ENCODE peak calls at places on chromosome 19, in four cellular contexts. K is aorta, G is NCI-H1105, W is GM18507. J is an unnamed sample.

GRCh38 chr19:44111910-44112463 is 1.2 kb upstream of the ZNF225 start:
- DNase-seq in K (no peak), G (no peak), W (no peak), J (no peak)

GRCh38 chr19:10403137-10404021 is at the start of gene CDC37:
- DNase-seq in K (peak), G (peak), W (peak), J (peak)

GRCh38 chr19:14577264-14577663 is 5.4 kb upstream of the NDUFB7 start:
- DNase-seq in K (no peak), G (no peak), W (no peak), J (no peak)

GRCh38 chr19:32269831-32270230 is 75.6 kb upstream of the ZNF507 start:
- DNase-seq in K (no peak), G (no peak), W (no peak), J (no peak)

GRCh38 chr19:16518061-16518460 is 21.9 kb downstream of the C19orf44 start:
- DNase-seq in K (no peak), G (no peak), W (no peak), J (no peak)

GRCh38 chr19:4482721-4483120 is 10.6 kb downstream of the HDGFL2 start:
- DNase-seq in K (no peak), G (no peak), W (no peak), J (no peak)

GRCh38 chr19:2274937-2275535 is 6.9 kb downstream of the PEAK3 start:
- DNase-seq in K (peak), G (peak), W (no peak), J (no peak)

GRCh38 chr19:55346725-55347441 is 7.2 kb downstream of the KMT5C start:
- DNase-seq in K (no peak), G (no peak), W (no peak), J (no peak)

GRCh38 chr19:4081441-4082129 is 14.9 kb upstream of the ZBTB7A start:
- DNase-seq in K (no peak), G (no peak), W (no peak), J (no peak)

GRCh38 chr19:15296841-15297415 is 35.4 kb downstream of the BRD4 start:
- DNase-seq in K (no peak), G (no peak), W (no peak), J (no peak)

GRCh38 chr19:30856376-30856775 is 484.2 kb downstream of the ZNF536 start:
- DNase-seq in K (no peak), G (no peak), W (no peak), J (no peak)

GRCh38 chr19:7862413-7862951 is 11.7 kb downstream of the PRR36 start:
- DNase-seq in K (no peak), G (peak), W (peak), J (no peak)

GRCh38 chr19:38745316-38745715 is 1.0 kb upstream of the CAPN12 start:
- DNase-seq in K (no peak), G (no peak), W (no peak), J (no peak)

GRCh38 chr19:9865732-9866627 is 30.9 kb downstream of the PIN1 start:
- DNase-seq in K (no peak), G (no peak), W (no peak), J (no peak)

GRCh38 chr19:38401148-38401547 is 1.7 kb upstream of the FAM98C start:
- DNase-seq in K (no peak), G (no peak), W (no peak), J (no peak)

GRCh38 chr19:35346193-35347052 is 1.3 kb upstream of the FFAR1 start:
- DNase-seq in K (peak), G (peak), W (no peak), J (peak)

GRCh38 chr19:54418030-54418929 is 3.0 kb downstream of the TTYH1 start:
- DNase-seq in K (peak), G (no peak), W (no peak), J (no peak)

GRCh38 chr19:29806098-29806866 is 5.5 kb upstream of the CCNE1 start:
- DNase-seq in K (peak), G (no peak), W (no peak), J (no peak)

GRCh38 chr19:48085904-48086864 is 24.4 kb downstream of the PLA2G4C start:
- DNase-seq in K (peak), G (no peak), W (no peak), J (no peak)

GRCh38 chr19:8396563-8397203 is 6.5 kb downstream of the RAB11B start:
- DNase-seq in K (peak), G (no peak), W (peak), J (peak)

GRCh38 chr19:9566729-9567128 is 17.6 kb downstream of the ZNF121 start:
- DNase-seq in K (no peak), G (no peak), W (no peak), J (no peak)

GRCh38 chr19:38251564-38252051 is 4.6 kb downstream of the PPP1R14A start:
- DNase-seq in K (peak), G (no peak), W (no peak), J (no peak)

GRCh38 chr19:11479090-11479469 is 1.8 kb downstream of the ELAVL3 start:
- DNase-seq in K (no peak), G (no peak), W (no peak), J (no peak)

GRCh38 chr19:30313353-30313750 is 58.8 kb upstream of the ZNF536 start:
- DNase-seq in K (no peak), G (no peak), W (no peak), J (no peak)

GRCh38 chr19:2176336-2176994 is 12.7 kb downstream of the DOT1L start:
- DNase-seq in K (no peak), G (no peak), W (no peak), J (no peak)

GRCh38 chr19:53879145-53880037 is 2.6 kb upstream of the PRKCG start:
- DNase-seq in K (peak), G (peak), W (no peak), J (no peak)

GRCh38 chr19:56930647-56931592 is 90.4 kb upstream of the PEG3 start:
- DNase-seq in K (no peak), G (no peak), W (no peak), J (no peak)

GRCh38 chr19:56508282-56508778 is 675 bp downstream of the ZNF471 start:
- DNase-seq in K (no peak), G (no peak), W (no peak), J (no peak)

J was measured in GM12864.